ENCODE peak calls at places on chromosomes 13 and 19, in ten cellular contexts. C is ovary, M is heart left ventricle, A is body of pancreas, O is gastrocnemius medialis, V is H1, S is stomach, X is sigmoid colon, Y is esophagus muscularis mucosa, I is spleen. U is an unnamed sample. For H3K4me1 and H3K36me3, the result is how much of the 10 kb centered on the place peaks cover.

GRCh38 chr19:19140476-19140875 is 2.2 kb upstream of the TMEM161A start:
- DNase-seq in C (no peak), M (no peak), A (no peak), O (no peak), V (no peak), S (no peak), X (no peak), Y (no peak), I (no peak), U (no peak)

GRCh38 chr19:3619631-3620012 is 7.0 kb downstream of the CACTIN start:
- DNase-seq in C (no peak), M (no peak), A (no peak), O (no peak), V (no peak), S (no peak), X (no peak), Y (no peak), I (no peak), U (no peak)

GRCh38 chr19:34788074-34788473 is 15.1 kb upstream of the ZNF599 start:
- DNase-seq in C (no peak), M (no peak), A (no peak), O (no peak), V (no peak), S (no peak), X (no peak), Y (no peak), I (no peak), U (no peak)

GRCh38 chr19:51458051-51458645 is at the start of gene SIGLEC8:
- DNase-seq in C (no peak), M (no peak), A (no peak), O (no peak), V (no peak), S (peak), X (no peak), Y (no peak), I (peak), U (no peak)

GRCh38 chr13:109547942-109548860 is 238.2 kb downstream of the IRS2 start:
- DNase-seq in C (no peak), M (no peak), A (no peak), O (no peak), V (no peak), S (no peak), X (no peak), Y (peak), I (no peak), U (no peak)

GRCh38 chr13:33376212-33376611 is 90.7 kb upstream of the STARD13 start:
- DNase-seq in C (no peak), M (no peak), A (no peak), O (no peak), V (no peak), S (no peak), X (no peak), Y (no peak), I (no peak), U (no peak)

GRCh38 chr19:1082165-1082927 is 12.8 kb downstream of the POLR2E start:
- DNase-seq in C (no peak), M (no peak), A (peak), O (peak), V (peak), S (peak), X (no peak), Y (no peak), I (peak), U (no peak)

GRCh38 chr13:84570831-84571230 is 688.6 kb upstream of the SLITRK1 start:
- DNase-seq in C (no peak), M (no peak), A (no peak), O (no peak), V (no peak), S (no peak), X (no peak), Y (no peak), I (no peak), U (no peak)

GRCh38 chr13:90107658-90108057 is 1239.8 kb upstream of the MIR17HG start:
- DNase-seq in C (no peak), M (no peak), A (no peak), O (no peak), V (no peak), S (no peak), X (no peak), Y (no peak), I (no peak), U (no peak)

GRCh38 chr13:109345433-109345941 is 440.9 kb downstream of the IRS2 start:
- DNase-seq in C (no peak), M (no peak), A (no peak), O (no peak), V (no peak), S (no peak), X (no peak), Y (no peak), I (no peak), U (no peak)

GRCh38 chr19:5001547-5002131 is 32.7 kb downstream of the KDM4B start:
- DNase-seq in C (no peak), M (no peak), A (no peak), O (no peak), V (no peak), S (no peak), X (no peak), Y (no peak), I (no peak), U (no peak)

GRCh38 chr13:80755925-80756324 is 415.0 kb upstream of the SPRY2 start:
- DNase-seq in C (no peak), M (no peak), A (no peak), O (no peak), V (no peak), S (no peak), X (no peak), Y (no peak), I (no peak), U (no peak)

GRCh38 chr19:53644061-53644816 is 12.4 kb downstream of the DPRX start:
- DNase-seq in C (no peak), M (no peak), A (no peak), O (no peak), V (no peak), S (no peak), X (no peak), Y (no peak), I (no peak), U (no peak)

GRCh38 chr13:34258646-34259386 is 440.9 kb downstream of the RFC3 start:
- DNase-seq in C (no peak), M (no peak), A (no peak), O (no peak), V (no peak), S (no peak), X (no peak), Y (no peak), I (no peak), U (no peak)

GRCh38 chr13:93861818-93862217 is 617.7 kb downstream of the DCT start:
- DNase-seq in C (no peak), M (no peak), A (no peak), O (no peak), V (no peak), S (no peak), X (no peak), Y (no peak), I (no peak), U (no peak)

GRCh38 chr13:40664100-40665060 is 2.1 kb downstream of the FOXO1 start:
- DNase-seq in C (peak), M (peak), A (peak), O (peak), V (no peak), S (peak), X (peak), Y (peak), I (peak), U (no peak)

GRCh38 chr13:107964356-107964755 is 251.0 kb downstream of the LIG4 start:
- DNase-seq in C (no peak), M (no peak), A (no peak), O (no peak), V (no peak), S (no peak), X (no peak), Y (no peak), I (no peak), U (no peak)

GRCh38 chr19:21023901-21024300 is 3.4 kb downstream of the ZNF430 start:
- DNase-seq in C (no peak), M (no peak), A (no peak), O (no peak), V (no peak), S (no peak), X (no peak), Y (no peak), I (no peak), U (no peak)

GRCh38 chr13:94967183-94968039 is 255.1 kb upstream of the SOX21 start:
- DNase-seq in C (no peak), M (no peak), A (peak), O (no peak), V (no peak), S (peak), X (no peak), Y (no peak), I (no peak), U (no peak)

GRCh38 chr13:106033634-106034033 is 501.8 kb downstream of the EFNB2 start:
- DNase-seq in C (no peak), M (no peak), A (no peak), O (no peak), V (no peak), S (no peak), X (no peak), Y (no peak), I (no peak), U (no peak)

GRCh38 chr13:50126378-50127016 is 111.3 kb downstream of the KCNRG start:
- DNase-seq in C (no peak), M (no peak), A (no peak), O (no peak), V (no peak), S (no peak), X (no peak), Y (no peak), I (peak), U (no peak)

GRCh38 chr19:7109678-7110289 is 40.3 kb downstream of the ZNF557 start:
- DNase-seq in C (no peak), M (no peak), A (no peak), O (no peak), V (peak), S (no peak), X (peak), Y (no peak), I (no peak), U (no peak)

GRCh38 chr13:23644527-23644926 is 74.3 kb downstream of the TNFRSF19 start:
- DNase-seq in C (no peak), M (no peak), A (no peak), O (no peak), V (no peak), S (no peak), X (no peak), Y (no peak), I (no peak), U (no peak)

GRCh38 chr19:52946322-52947310 is 16.1 kb downstream of the ZNF816 start:
- DNase-seq in C (peak), M (no peak), A (peak), O (no peak), V (peak), S (peak), X (peak), Y (no peak), I (no peak), U (no peak)

GRCh38 chr19:8046569-8047165 is 5.9 kb upstream of the CCL25 start:
- DNase-seq in C (no peak), M (no peak), A (no peak), O (no peak), V (no peak), S (no peak), X (no peak), Y (no peak), I (no peak), U (no peak)

GRCh38 chr19:5152013-5152763 is 183.3 kb downstream of the KDM4B start:
- DNase-seq in C (no peak), M (no peak), A (peak), O (no peak), V (no peak), S (no peak), X (no peak), Y (no peak), I (peak), U (no peak)

GRCh38 chr13:41224113-41225110 is 30.0 kb upstream of the KBTBD7 start:
- DNase-seq in C (no peak), M (no peak), A (no peak), O (no peak), V (no peak), S (no peak), X (no peak), Y (no peak), I (no peak), U (no peak)

GRCh38 chr19:246551-246950 is 44.7 kb downstream of the PLPP2 start:
- DNase-seq in C (no peak), M (no peak), A (peak), O (no peak), V (no peak), S (no peak), X (no peak), Y (no peak), I (peak), U (no peak)

GRCh38 chr13:108270442-108270841 is 924 bp downstream of the TNFSF13B start:
- DNase-seq in C (no peak), M (no peak), A (no peak), O (no peak), V (no peak), S (no peak), X (no peak), Y (no peak), I (peak), U (no peak)

GRCh38 chr13:107669356-107669755 is 546.0 kb downstream of the LIG4 start:
- DNase-seq in C (no peak), M (no peak), A (no peak), O (no peak), V (no peak), S (no peak), X (no peak), Y (no peak), I (no peak), U (no peak)

GRCh38 chr13:50842246-50842645 is 1.2 kb downstream of the DLEU7 start:
- DNase-seq in C (no peak), M (no peak), A (no peak), O (no peak), V (no peak), S (no peak), X (no peak), Y (no peak), I (no peak), U (no peak)

GRCh38 chr19:45130888-45131615 is 29.7 kb downstream of the NKPD1 start:
- DNase-seq in C (no peak), M (no peak), A (no peak), O (no peak), V (no peak), S (peak), X (no peak), Y (no peak), I (no peak), U (no peak)
- H3K4me1 ChIP-seq in C (under half), M (under half), A (under half), O (under half), V (under half), S (under half), X (under half), Y (under half), I (under half), U (under half)

GRCh38 chr13:110641055-110642015 is 26.0 kb downstream of the NAXD start:
- DNase-seq in C (peak), M (no peak), A (no peak), O (no peak), V (no peak), S (peak), X (peak), Y (no peak), I (peak), U (no peak)

GRCh38 chr13:110638814-110639806 is 23.8 kb downstream of the NAXD start:
- DNase-seq in C (no peak), M (no peak), A (no peak), O (no peak), V (no peak), S (peak), X (no peak), Y (no peak), I (peak), U (no peak)

GRCh38 chr13:110640591-110641029 is 25.3 kb downstream of the NAXD start:
- DNase-seq in C (peak), M (peak), A (no peak), O (no peak), V (no peak), S (peak), X (peak), Y (no peak), I (peak), U (no peak)

GRCh38 chr13:110638253-110638652 is 22.9 kb downstream of the NAXD start:
- DNase-seq in C (no peak), M (no peak), A (no peak), O (no peak), V (no peak), S (no peak), X (no peak), Y (no peak), I (no peak), U (no peak)

GRCh38 chr13:110639935-110640334 is 24.6 kb downstream of the NAXD start:
- DNase-seq in C (no peak), M (no peak), A (no peak), O (no peak), V (no peak), S (no peak), X (no peak), Y (no peak), I (peak), U (no peak)
- H3K36me3 ChIP-seq in C (under half), M (under half), A (under half), O (under half), V (half or more), S (half or more), X (under half), Y (half or more), I (half or more), U (under half)

DNA sequence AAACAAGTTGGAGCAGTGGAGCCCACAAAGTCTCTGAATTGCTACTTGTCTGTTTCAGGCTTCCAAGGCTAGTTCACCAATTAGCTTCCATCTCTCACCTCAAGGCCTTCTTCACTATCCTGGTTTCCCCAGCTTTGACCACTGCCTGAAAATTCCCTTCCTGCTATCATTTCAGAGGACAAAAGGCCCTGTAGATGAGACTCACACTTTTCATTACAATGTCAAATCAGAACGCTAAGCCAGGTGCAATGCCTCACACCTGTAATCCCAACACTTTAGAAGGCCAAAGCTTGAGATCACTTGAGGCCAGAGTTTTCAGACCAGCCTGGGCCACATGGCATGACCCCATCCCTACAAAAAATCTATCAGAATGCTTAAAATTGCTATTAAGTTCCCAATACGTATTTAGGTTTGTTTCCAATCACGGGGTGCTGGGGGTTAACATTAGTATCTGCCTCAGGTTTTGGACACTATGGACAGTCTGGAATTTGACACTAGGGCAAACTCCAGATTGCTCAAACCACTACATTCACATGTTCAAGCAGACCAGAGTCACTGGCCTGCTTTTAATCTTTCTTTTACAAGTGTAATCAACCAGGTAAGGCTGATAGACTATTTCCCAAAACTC is 5.5 kb downstream of the TPT1 start:
- DNase-seq in C (no peak), M (no peak), A (no peak), O (no peak), V (no peak), S (no peak), X (no peak), Y (no peak), I (no peak), U (no peak)
- TF ChIP-seq POLR2A in C (no peak), M (no peak), A (no peak), O (no peak), V (peak), S (no peak), X (no peak), Y (no peak), I (no peak), U (no peak)

GRCh38 chr19:38878575-38879399 is 712 bp upstream of the RINL start:
- DNase-seq in C (no peak), M (no peak), A (no peak), O (no peak), V (no peak), S (no peak), X (no peak), Y (no peak), I (peak), U (no peak)
- H3K4me1 ChIP-seq in C (under half), M (under half), A (under half), O (under half), V (under half), S (under half), X (under half), Y (under half), I (under half), U (under half)

GRCh38 chr19:58128041-58128685 is 22.4 kb downstream of the ZNF329 start:
- DNase-seq in C (no peak), M (no peak), A (no peak), O (no peak), V (no peak), S (no peak), X (no peak), Y (no peak), I (no peak), U (no peak)
- H3K36me3 ChIP-seq in C (under half), M (under half), A (under half), O (under half), V (half or more), S (half or more), X (half or more), Y (half or more), I (half or more), U (under half)

DNA sequence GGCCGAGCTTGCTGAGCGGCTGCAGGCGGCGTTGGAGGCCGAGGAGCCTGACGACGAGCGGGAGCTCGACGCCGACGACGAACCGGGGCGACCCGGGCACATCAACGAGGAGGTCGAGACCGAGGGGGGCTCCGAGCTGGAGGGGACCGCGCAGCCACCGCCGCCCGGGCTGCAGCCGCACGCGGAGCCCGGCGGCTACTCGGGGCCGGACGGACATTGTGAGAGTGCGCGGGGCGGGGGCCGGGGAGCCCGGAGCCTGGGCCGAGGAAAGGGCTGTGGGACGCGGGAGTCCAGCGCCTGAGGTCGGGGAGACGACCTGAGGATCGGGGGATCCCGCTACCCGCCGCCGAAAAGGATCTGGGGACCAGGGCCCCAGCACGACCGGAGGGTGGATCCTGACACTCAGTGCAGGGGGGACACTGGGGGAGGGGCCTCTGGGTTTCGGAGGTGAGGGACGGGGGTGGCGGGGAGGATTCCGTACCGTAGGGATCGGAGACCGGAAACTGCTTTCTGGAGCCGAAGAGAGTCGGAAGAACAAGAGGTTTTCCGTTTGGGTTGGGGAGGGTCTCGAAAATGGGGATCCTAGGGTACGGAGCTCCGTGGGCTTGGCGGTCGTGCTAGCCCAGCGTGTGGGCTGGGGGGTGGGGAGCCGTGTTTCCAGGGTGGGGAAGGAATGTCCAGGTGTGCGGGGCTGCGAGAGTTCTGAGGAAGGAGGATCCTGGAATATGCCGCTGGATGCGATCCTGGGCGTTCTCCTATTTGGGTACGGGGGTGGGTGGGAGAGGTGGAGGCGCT is 606 bp downstream of the HNRNPUL1 start:
- DNase-seq in C (peak), M (peak), A (peak), O (peak), V (no peak), S (peak), X (peak), Y (no peak), I (no peak), U (no peak)
- TF ChIP-seq POLR2A in C (no peak), M (no peak), A (peak), O (no peak), V (no peak), S (no peak), X (no peak), Y (no peak), I (no peak), U (no peak)

GRCh38 chr19:39865186-39865585 is 19.0 kb upstream of the FBL start:
- DNase-seq in C (no peak), M (no peak), A (no peak), O (no peak), V (no peak), S (no peak), X (no peak), Y (no peak), I (no peak), U (no peak)
- H3K4me1 ChIP-seq in C (under half), M (under half), A (under half), O (under half), V (under half), S (under half), X (under half), Y (under half), I (under half), U (under half)

DNA sequence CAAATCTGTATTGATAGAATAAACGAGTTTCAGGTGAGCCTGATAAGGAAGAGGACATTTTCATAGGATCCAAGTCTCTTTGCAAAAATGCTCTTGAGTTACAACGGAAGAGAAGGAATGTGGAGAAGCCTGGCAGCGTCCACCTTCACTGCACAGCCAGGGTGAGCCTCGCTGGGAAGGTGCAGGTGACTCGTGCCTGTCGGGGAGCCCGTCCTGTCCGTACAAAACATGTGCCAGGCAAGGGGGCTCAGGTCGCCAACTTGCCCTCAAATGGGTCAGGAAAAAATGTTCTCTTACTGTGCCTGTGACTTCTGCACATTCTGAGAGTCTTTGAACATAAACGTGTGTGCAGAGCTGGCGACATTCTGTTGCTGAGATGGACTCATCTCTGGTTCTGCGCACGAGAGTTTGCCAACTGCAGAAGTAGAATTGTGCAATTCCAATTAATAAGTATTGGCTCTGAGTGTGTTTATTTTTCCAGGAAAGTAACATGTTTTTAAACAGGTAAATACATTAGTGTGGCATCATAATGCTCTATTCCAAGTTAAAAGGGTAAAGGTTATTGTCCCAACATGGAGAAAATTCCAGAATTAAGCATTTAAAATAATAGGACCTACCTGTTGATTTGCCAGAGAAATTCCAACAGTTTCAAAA is 28.6 kb downstream of the NAXD start:
- DNase-seq in C (no peak), M (no peak), A (no peak), O (no peak), V (no peak), S (peak), X (no peak), Y (no peak), I (peak), U (no peak)
- H3K36me3 ChIP-seq in C (under half), M (under half), A (under half), O (under half), V (under half), S (half or more), X (under half), Y (half or more), I (half or more), U (under half)

U was measured in esophagus squamous epithelium.